ENCODE peak calls at places on chromosomes 16 and 17, in six cellular contexts. One of them, this sample, is unnamed. For H3K36me3, the result is how much of the 10 kb centered on the place peaks cover.

GRCh38 chr16:270381-271255 is 5.1 kb downstream of the RGS11 start:
- DNase-seq in IMR-90: no peak
- DNase-seq in mesendoderm: no peak
- DNase-seq in mesenchymal stem cell: no peak
- DNase-seq in H1: no peak
- DNase-seq in neuronal stem cell: no peak
- DNase-seq in this sample: no peak

GRCh38 chr16:85626191-85626951 is 13.2 kb downstream of the GSE1 start:
- DNase-seq in IMR-90: no peak
- DNase-seq in mesendoderm: peak
- DNase-seq in mesenchymal stem cell: peak
- DNase-seq in H1: peak
- DNase-seq in neuronal stem cell: peak
- DNase-seq in this sample: no peak

GRCh38 chr17:29357821-29358232 is 32.3 kb upstream of the TAOK1 start:
- DNase-seq in IMR-90: peak
- DNase-seq in mesendoderm: no peak
- DNase-seq in mesenchymal stem cell: peak
- DNase-seq in H1: no peak
- DNase-seq in neuronal stem cell: no peak
- DNase-seq in this sample: no peak

GRCh38 chr17:55727920-55728319 is 5.3 kb upstream of the TMEM100 start:
- DNase-seq in IMR-90: no peak
- DNase-seq in mesendoderm: peak
- DNase-seq in mesenchymal stem cell: no peak
- DNase-seq in H1: no peak
- DNase-seq in neuronal stem cell: no peak
- DNase-seq in this sample: no peak

GRCh38 chr17:66898536-66898935 is 63.6 kb downstream of the CACNG5 start:
- DNase-seq in IMR-90: no peak
- DNase-seq in mesendoderm: no peak
- DNase-seq in mesenchymal stem cell: no peak
- DNase-seq in H1: no peak
- DNase-seq in neuronal stem cell: no peak
- DNase-seq in this sample: no peak

GRCh38 chr16:48361012-48361411 is 24.2 kb downstream of the SIAH1 start:
- DNase-seq in IMR-90: no peak
- DNase-seq in mesendoderm: no peak
- DNase-seq in mesenchymal stem cell: no peak
- DNase-seq in H1: no peak
- DNase-seq in neuronal stem cell: no peak
- DNase-seq in this sample: no peak

GRCh38 chr16:58336332-58337089 is 41.7 kb upstream of the PRSS54 start:
- DNase-seq in IMR-90: peak
- DNase-seq in mesendoderm: peak
- DNase-seq in mesenchymal stem cell: peak
- DNase-seq in H1: peak
- DNase-seq in neuronal stem cell: peak
- DNase-seq in this sample: peak

GRCh38 chr17:6443692-6444572 is at the start of gene PIMREG:
- DNase-seq in IMR-90: peak
- DNase-seq in mesendoderm: peak
- DNase-seq in mesenchymal stem cell: peak
- DNase-seq in H1: peak
- DNase-seq in neuronal stem cell: peak
- DNase-seq in this sample: peak

GRCh38 chr17:31535581-31535981 is 144.1 kb downstream of the RAB11FIP4 start:
- DNase-seq in IMR-90: no peak
- DNase-seq in mesendoderm: no peak
- DNase-seq in mesenchymal stem cell: no peak
- DNase-seq in H1: no peak
- DNase-seq in neuronal stem cell: no peak
- DNase-seq in this sample: no peak

GRCh38 chr17:63096426-63096825 is 130.4 kb downstream of the TANC2 start:
- DNase-seq in IMR-90: peak
- DNase-seq in mesendoderm: no peak
- DNase-seq in mesenchymal stem cell: peak
- DNase-seq in H1: no peak
- DNase-seq in neuronal stem cell: no peak
- DNase-seq in this sample: no peak

GRCh38 chr17:47935961-47936360 is 5.4 kb upstream of the PNPO start:
- DNase-seq in IMR-90: peak
- DNase-seq in mesendoderm: no peak
- DNase-seq in mesenchymal stem cell: peak
- DNase-seq in H1: no peak
- DNase-seq in neuronal stem cell: no peak
- DNase-seq in this sample: no peak

GRCh38 chr16:30092373-30093010 is 768 bp upstream of the TBX6 start:
- DNase-seq in IMR-90: peak
- DNase-seq in mesendoderm: peak
- DNase-seq in mesenchymal stem cell: peak
- DNase-seq in H1: peak
- DNase-seq in neuronal stem cell: peak
- DNase-seq in this sample: peak

GRCh38 chr17:61928101-61928436 is 287 bp upstream of the INTS2 start:
- DNase-seq in IMR-90: no peak
- DNase-seq in mesendoderm: no peak
- DNase-seq in mesenchymal stem cell: no peak
- DNase-seq in H1: no peak
- DNase-seq in neuronal stem cell: no peak
- DNase-seq in this sample: no peak
- H3K27ac ChIP-seq in IMR-90: no peak
- H3K27ac ChIP-seq in mesendoderm: no peak
- H3K27ac ChIP-seq in mesenchymal stem cell: peak
- H3K27ac ChIP-seq in H1: no peak
- H3K27ac ChIP-seq in neuronal stem cell: no peak
- H3K27ac ChIP-seq in this sample: no peak

GRCh38 chr17:18116078-18116477 is 7.5 kb downstream of the MYO15A start:
- DNase-seq in IMR-90: no peak
- DNase-seq in mesendoderm: no peak
- DNase-seq in mesenchymal stem cell: no peak
- DNase-seq in H1: no peak
- DNase-seq in neuronal stem cell: no peak
- DNase-seq in this sample: no peak
- H3K36me3 ChIP-seq in IMR-90: under half
- H3K36me3 ChIP-seq in mesendoderm: under half
- H3K36me3 ChIP-seq in mesenchymal stem cell: under half
- H3K36me3 ChIP-seq in H1: under half
- H3K36me3 ChIP-seq in neuronal stem cell: under half
- H3K36me3 ChIP-seq in this sample: under half

GRCh38 chr17:60599620-60600489 is at the start of gene PPM1D:
- DNase-seq in IMR-90: peak
- DNase-seq in mesendoderm: peak
- DNase-seq in mesenchymal stem cell: peak
- DNase-seq in H1: peak
- DNase-seq in neuronal stem cell: peak
- DNase-seq in this sample: peak

GRCh38 chr17:60597297-60597696 is 2.7 kb upstream of the PPM1D start:
- DNase-seq in IMR-90: no peak
- DNase-seq in mesendoderm: no peak
- DNase-seq in mesenchymal stem cell: no peak
- DNase-seq in H1: no peak
- DNase-seq in neuronal stem cell: no peak
- DNase-seq in this sample: no peak

GRCh38 chr17:60598001-60598736 is 1.8 kb upstream of the PPM1D start:
- DNase-seq in IMR-90: no peak
- DNase-seq in mesendoderm: no peak
- DNase-seq in mesenchymal stem cell: no peak
- DNase-seq in H1: no peak
- DNase-seq in neuronal stem cell: no peak
- DNase-seq in this sample: peak

GRCh38 chr17:60600490-60601431 is 768 bp downstream of the PPM1D start:
- DNase-seq in IMR-90: peak
- DNase-seq in mesendoderm: peak
- DNase-seq in mesenchymal stem cell: peak
- DNase-seq in H1: peak
- DNase-seq in neuronal stem cell: peak
- DNase-seq in this sample: peak

DNA sequence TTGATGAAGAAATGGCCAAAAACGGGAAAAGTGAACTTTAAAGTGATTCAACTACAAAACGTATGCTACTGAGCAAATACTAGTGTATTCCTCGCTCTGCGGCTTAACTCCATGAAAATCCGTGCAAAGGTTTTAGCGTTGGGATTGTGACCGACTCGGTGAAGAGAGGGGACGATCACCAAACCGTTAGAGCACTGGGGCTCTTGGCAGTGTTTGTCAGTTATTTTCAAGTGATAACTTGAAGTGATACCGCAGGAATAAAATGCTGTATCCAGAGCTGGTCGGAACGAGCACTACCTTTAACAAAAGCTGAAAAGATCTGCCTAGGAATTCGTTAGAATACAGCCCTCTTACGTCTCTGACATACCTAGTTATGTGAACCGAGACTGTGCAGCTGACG is 773 bp upstream of the PPM1D start:
- DNase-seq in IMR-90: no peak
- DNase-seq in mesendoderm: no peak
- DNase-seq in mesenchymal stem cell: no peak
- DNase-seq in H1: no peak
- DNase-seq in neuronal stem cell: no peak
- DNase-seq in this sample: peak
- H2AK5ac ChIP-seq in IMR-90: peak
- H2AK5ac ChIP-seq in mesendoderm: no peak
- H2AK5ac ChIP-seq in mesenchymal stem cell: no peak
- H2AK5ac ChIP-seq in H1: peak
- H2AK5ac ChIP-seq in neuronal stem cell: no peak
- H2AK5ac ChIP-seq in this sample: no peak

GRCh38 chr16:86669285-86669805 is 91.0 kb downstream of the FOXL1 start:
- DNase-seq in IMR-90: no peak
- DNase-seq in mesendoderm: no peak
- DNase-seq in mesenchymal stem cell: no peak
- DNase-seq in H1: no peak
- DNase-seq in neuronal stem cell: no peak
- DNase-seq in this sample: no peak
- H3K27ac ChIP-seq in IMR-90: peak
- H3K27ac ChIP-seq in mesendoderm: no peak
- H3K27ac ChIP-seq in mesenchymal stem cell: no peak
- H3K27ac ChIP-seq in H1: no peak
- H3K27ac ChIP-seq in neuronal stem cell: no peak
- H3K27ac ChIP-seq in this sample: no peak

GRCh38 chr16:67228905-67229304 is 2.0 kb downstream of the TMEM208 start:
- DNase-seq in IMR-90: no peak
- DNase-seq in mesendoderm: no peak
- DNase-seq in mesenchymal stem cell: no peak
- DNase-seq in H1: no peak
- DNase-seq in neuronal stem cell: no peak
- DNase-seq in this sample: no peak

GRCh38 chr16:67227567-67227921 is 614 bp downstream of the TMEM208 start:
- DNase-seq in IMR-90: no peak
- DNase-seq in mesendoderm: no peak
- DNase-seq in mesenchymal stem cell: no peak
- DNase-seq in H1: no peak
- DNase-seq in neuronal stem cell: no peak
- DNase-seq in this sample: no peak

GRCh38 chr16:67226804-67227566 is at the start of gene TMEM208:
- DNase-seq in IMR-90: peak
- DNase-seq in mesendoderm: peak
- DNase-seq in mesenchymal stem cell: peak
- DNase-seq in H1: peak
- DNase-seq in neuronal stem cell: peak
- DNase-seq in this sample: peak

GRCh38 chr16:67226295-67226803 is 581 bp upstream of the TMEM208 start:
- DNase-seq in IMR-90: no peak
- DNase-seq in mesendoderm: no peak
- DNase-seq in mesenchymal stem cell: no peak
- DNase-seq in H1: no peak
- DNase-seq in neuronal stem cell: no peak
- DNase-seq in this sample: no peak

GRCh38 chr16:67228034-67228785 is 1.3 kb downstream of the TMEM208 start:
- DNase-seq in IMR-90: no peak
- DNase-seq in mesendoderm: no peak
- DNase-seq in mesenchymal stem cell: no peak
- DNase-seq in H1: no peak
- DNase-seq in neuronal stem cell: no peak
- DNase-seq in this sample: no peak
- H3K36me3 ChIP-seq in IMR-90: under half
- H3K36me3 ChIP-seq in mesendoderm: under half
- H3K36me3 ChIP-seq in mesenchymal stem cell: half or more
- H3K36me3 ChIP-seq in H1: under half
- H3K36me3 ChIP-seq in neuronal stem cell: under half
- H3K36me3 ChIP-seq in this sample: under half

GRCh38 chr16:89993377-89993776 is 25.9 kb downstream of the DBNDD1 start:
- DNase-seq in IMR-90: no peak
- DNase-seq in mesendoderm: no peak
- DNase-seq in mesenchymal stem cell: no peak
- DNase-seq in H1: no peak
- DNase-seq in neuronal stem cell: no peak
- DNase-seq in this sample: no peak

GRCh38 chr16:89990799-89991198 is 28.5 kb downstream of the DBNDD1 start:
- DNase-seq in IMR-90: no peak
- DNase-seq in mesendoderm: no peak
- DNase-seq in mesenchymal stem cell: no peak
- DNase-seq in H1: no peak
- DNase-seq in neuronal stem cell: no peak
- DNase-seq in this sample: no peak

GRCh38 chr16:89993971-89994370 is 25.3 kb downstream of the DBNDD1 start:
- DNase-seq in IMR-90: no peak
- DNase-seq in mesendoderm: no peak
- DNase-seq in mesenchymal stem cell: no peak
- DNase-seq in H1: no peak
- DNase-seq in neuronal stem cell: no peak
- DNase-seq in this sample: no peak

GRCh38 chr16:89996178-89996489 is 23.1 kb downstream of the DBNDD1 start:
- DNase-seq in IMR-90: no peak
- DNase-seq in mesendoderm: no peak
- DNase-seq in mesenchymal stem cell: no peak
- DNase-seq in H1: no peak
- DNase-seq in neuronal stem cell: no peak
- DNase-seq in this sample: no peak

GRCh38 chr16:89994389-89994720 is 24.9 kb downstream of the DBNDD1 start:
- DNase-seq in IMR-90: no peak
- DNase-seq in mesendoderm: no peak
- DNase-seq in mesenchymal stem cell: no peak
- DNase-seq in H1: no peak
- DNase-seq in neuronal stem cell: no peak
- DNase-seq in this sample: no peak
- H2AK5ac ChIP-seq in IMR-90: peak
- H2AK5ac ChIP-seq in mesendoderm: no peak
- H2AK5ac ChIP-seq in mesenchymal stem cell: no peak
- H2AK5ac ChIP-seq in H1: peak
- H2AK5ac ChIP-seq in neuronal stem cell: no peak
- H2AK5ac ChIP-seq in this sample: no peak